ENCODE peak calls at places on chromosome 2, in nine cellular contexts. D is fibroblast of villous mesenchyme, H is hepatocyte, M is right lobe of liver, U is breast epithelium, G is brain microvascular endothelial cell, Y is type B pancreatic cell, N is A673, T is Peyer's patch. I is an unnamed sample.

GRCh38 chr2:179771791-179772190 is 89.6 kb downstream of the ZNF385B start:
- DNase-seq in D (no peak), H (no peak), M (no peak), U (no peak), G (no peak), Y (no peak), N (no peak), T (no peak), I (no peak)

GRCh38 chr2:114122861-114123391 is 233.0 kb downstream of the ACTR3 start:
- DNase-seq in D (no peak), H (no peak), M (no peak), U (no peak), G (no peak), Y (no peak), N (no peak), T (no peak), I (no peak)

GRCh38 chr2:29262681-29263260 is 147.6 kb downstream of the CLIP4 start:
- DNase-seq in D (no peak), H (no peak), M (no peak), U (no peak), G (no peak), Y (no peak), N (peak), T (no peak), I (peak)

GRCh38 chr2:100821913-100822260 is 1.9 kb downstream of the NPAS2 start:
- DNase-seq in D (no peak), H (no peak), M (no peak), U (no peak), G (no peak), Y (no peak), N (no peak), T (no peak), I (no peak)

GRCh38 chr2:54482725-54483124 is 26.6 kb downstream of the SPTBN1 start:
- DNase-seq in D (peak), H (no peak), M (no peak), U (no peak), G (peak), Y (no peak), N (peak), T (no peak), I (no peak)

GRCh38 chr2:121521359-121521758 is 9.3 kb upstream of the RNU4ATAC start:
- DNase-seq in D (peak), H (no peak), M (no peak), U (no peak), G (no peak), Y (no peak), N (no peak), T (no peak), I (no peak)

GRCh38 chr2:74498500-74499268 is 719 bp downstream of the LBX2 start:
- DNase-seq in D (peak), H (no peak), M (no peak), U (no peak), G (no peak), Y (no peak), N (no peak), T (peak), I (peak)

GRCh38 chr2:201674298-201674697 is 24.1 kb downstream of the MPP4 start:
- DNase-seq in D (no peak), H (no peak), M (no peak), U (no peak), G (no peak), Y (no peak), N (no peak), T (no peak), I (no peak)

GRCh38 chr2:18519991-18520604 is 40.4 kb downstream of the RDH14 start:
- DNase-seq in D (no peak), H (peak), M (no peak), U (no peak), G (no peak), Y (no peak), N (no peak), T (no peak), I (no peak)

GRCh38 chr2:23492337-23492675 is 107.3 kb downstream of the KLHL29 start:
- DNase-seq in D (no peak), H (no peak), M (peak), U (no peak), G (no peak), Y (no peak), N (no peak), T (no peak), I (no peak)

GRCh38 chr2:207073791-207074678 is 91.7 kb downstream of the KLF7 start:
- DNase-seq in D (peak), H (no peak), M (no peak), U (no peak), G (no peak), Y (no peak), N (peak), T (no peak), I (no peak)

GRCh38 chr2:79576431-79576830 is 63.6 kb downstream of the CTNNA2 start:
- DNase-seq in D (no peak), H (no peak), M (no peak), U (no peak), G (no peak), Y (no peak), N (no peak), T (no peak), I (no peak)

GRCh38 chr2:677056-677949 is at the start of gene TMEM18:
- DNase-seq in D (peak), H (peak), M (no peak), U (peak), G (peak), Y (no peak), N (peak), T (no peak), I (peak)

GRCh38 chr2:85445316-85446295 is 27.1 kb downstream of the SH2D6 start:
- DNase-seq in D (peak), H (peak), M (peak), U (no peak), G (no peak), Y (no peak), N (peak), T (no peak), I (no peak)

GRCh38 chr2:107648781-107649413 is 177.8 kb upstream of the RGPD4 start:
- DNase-seq in D (no peak), H (no peak), M (no peak), U (no peak), G (no peak), Y (no peak), N (no peak), T (no peak), I (no peak)

GRCh38 chr2:33433279-33434235 is 42.9 kb upstream of the RASGRP3 start:
- DNase-seq in D (peak), H (no peak), M (no peak), U (no peak), G (no peak), Y (no peak), N (no peak), T (no peak), I (no peak)

GRCh38 chr2:69298261-69298660 is 88.8 kb downstream of the GFPT1 start:
- DNase-seq in D (peak), H (no peak), M (no peak), U (peak), G (peak), Y (no peak), N (no peak), T (no peak), I (no peak)

GRCh38 chr2:7379799-7380198 is 462.6 kb downstream of the RNF144A start:
- DNase-seq in D (no peak), H (no peak), M (no peak), U (no peak), G (no peak), Y (no peak), N (peak), T (no peak), I (no peak)

GRCh38 chr2:35787302-35788031 is 568.1 kb upstream of the CRIM1 start:
- DNase-seq in D (no peak), H (no peak), M (no peak), U (no peak), G (no peak), Y (no peak), N (no peak), T (no peak), I (no peak)

GRCh38 chr2:218513676-218514075 is 54.5 kb downstream of the USP37 start:
- DNase-seq in D (no peak), H (no peak), M (no peak), U (no peak), G (no peak), Y (no peak), N (no peak), T (no peak), I (no peak)

GRCh38 chr2:200377774-200378336 is 71.4 kb downstream of the SPATS2L start:
- DNase-seq in D (no peak), H (peak), M (no peak), U (no peak), G (no peak), Y (no peak), N (no peak), T (peak), I (no peak)

GRCh38 chr2:113298176-113298575 is 19.5 kb upstream of the PAX8 start:
- DNase-seq in D (no peak), H (no peak), M (no peak), U (no peak), G (no peak), Y (no peak), N (no peak), T (no peak), I (no peak)

GRCh38 chr2:39913648-39914456 is 134.8 kb upstream of the THUMPD2 start:
- DNase-seq in D (peak), H (peak), M (no peak), U (no peak), G (peak), Y (no peak), N (peak), T (no peak), I (no peak)

GRCh38 chr2:138309760-138310159 is 191.8 kb upstream of the SPOPL start:
- DNase-seq in D (no peak), H (no peak), M (no peak), U (no peak), G (no peak), Y (no peak), N (no peak), T (no peak), I (no peak)

GRCh38 chr2:3277748-3278520 is 99.7 kb downstream of the EIPR1 start:
- DNase-seq in D (no peak), H (no peak), M (peak), U (no peak), G (no peak), Y (no peak), N (no peak), T (peak), I (no peak)

GRCh38 chr2:73063909-73064875 is 7.3 kb downstream of the SFXN5 start:
- DNase-seq in D (peak), H (peak), M (no peak), U (no peak), G (peak), Y (no peak), N (peak), T (no peak), I (no peak)

GRCh38 chr2:62297642-62298010 is 101.7 kb downstream of the B3GNT2 start:
- DNase-seq in D (peak), H (no peak), M (no peak), U (no peak), G (no peak), Y (no peak), N (no peak), T (no peak), I (no peak)
- TF ChIP-seq CTCF in D (peak), H (peak), M (peak), U (no peak), G (peak), Y (no peak), N (peak), T (no peak), I (no peak)

GRCh38 chr2:148645135-148645924 is 779 bp downstream of the EPC2 start:
- DNase-seq in D (peak), H (peak), M (peak), U (peak), G (peak), Y (peak), N (peak), T (peak), I (peak)
- TF ChIP-seq CTCF in D (peak), H (peak), M (peak), U (peak), G (peak), Y (no peak), N (peak), T (no peak), I (peak)

GRCh38 chr2:147040585-147041494 is 804.0 kb upstream of the ACVR2A start:
- DNase-seq in D (no peak), H (no peak), M (no peak), U (no peak), G (no peak), Y (no peak), N (no peak), T (no peak), I (no peak)
- TF ChIP-seq CTCF in D (no peak), H (no peak), M (no peak), U (no peak), G (no peak), Y (no peak), N (no peak), T (no peak), I (no peak)

GRCh38 chr2:151159109-151159690 is 102.5 kb downstream of the RBM43 start:
- DNase-seq in D (no peak), H (no peak), M (no peak), U (no peak), G (no peak), Y (no peak), N (no peak), T (no peak), I (no peak)

GRCh38 chr2:151166410-151166809 is 95.3 kb downstream of the RBM43 start:
- DNase-seq in D (no peak), H (no peak), M (no peak), U (no peak), G (no peak), Y (no peak), N (no peak), T (no peak), I (no peak)

GRCh38 chr2:151156431-151156830 is 105.2 kb downstream of the RBM43 start:
- DNase-seq in D (no peak), H (no peak), M (no peak), U (no peak), G (peak), Y (no peak), N (no peak), T (no peak), I (no peak)

GRCh38 chr2:151156943-151157705 is 104.5 kb downstream of the RBM43 start:
- DNase-seq in D (peak), H (no peak), M (no peak), U (no peak), G (peak), Y (no peak), N (no peak), T (no peak), I (no peak)

GRCh38 chr2:151162185-151162584 is 99.5 kb downstream of the RBM43 start:
- DNase-seq in D (peak), H (peak), M (no peak), U (no peak), G (peak), Y (no peak), N (peak), T (no peak), I (no peak)
- TF ChIP-seq CTCF in D (peak), H (peak), M (peak), U (no peak), G (peak), Y (peak), N (peak), T (no peak), I (no peak)

DNA sequence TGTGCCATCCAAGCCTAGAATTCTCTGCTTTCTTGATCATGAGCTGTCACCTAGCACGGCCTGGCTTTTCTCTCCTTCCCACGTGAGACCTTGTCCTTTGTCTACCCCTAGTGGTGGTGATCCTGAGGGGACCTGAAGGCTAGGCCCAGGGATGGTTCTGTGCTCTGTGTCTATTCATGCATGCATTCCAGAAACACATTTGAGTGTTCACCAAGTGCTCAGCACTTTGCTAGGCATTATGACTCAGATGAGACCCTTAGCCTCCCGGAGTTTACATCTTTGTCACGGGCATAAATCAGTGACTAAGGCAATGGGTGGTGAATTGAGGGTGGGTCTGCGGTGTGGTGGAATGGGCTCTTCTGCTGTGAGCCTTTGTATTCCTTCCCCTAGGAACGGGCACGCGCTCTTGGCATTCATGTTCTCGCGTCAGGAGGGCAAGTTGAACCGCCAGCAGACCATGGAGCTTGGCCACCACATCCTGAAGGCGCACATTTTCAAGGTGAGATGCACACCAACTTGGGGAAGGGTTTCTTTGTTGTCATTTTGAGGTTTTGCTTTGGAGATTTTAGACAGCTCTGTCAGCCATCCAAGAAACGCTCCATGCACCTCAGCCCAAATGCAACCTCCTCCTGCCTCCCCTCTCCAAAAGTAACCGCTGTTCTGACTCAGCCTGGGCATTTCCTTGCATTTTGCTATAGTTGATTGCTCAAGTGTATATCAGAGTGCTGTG is 100.9 kb downstream of the WDSUB1 start:
- DNase-seq in D (peak), H (peak), M (no peak), U (no peak), G (peak), Y (no peak), N (peak), T (no peak), I (no peak)
- TF ChIP-seq CTCF in D (peak), H (peak), M (peak), U (no peak), G (peak), Y (peak), N (peak), T (no peak), I (no peak)

GRCh38 chr2:95022309-95023221 is 2.9 kb upstream of the MAL start:
- DNase-seq in D (peak), H (peak), M (peak), U (peak), G (peak), Y (no peak), N (peak), T (peak), I (peak)

GRCh38 chr2:95021847-95022246 is 3.7 kb upstream of the MAL start:
- DNase-seq in D (no peak), H (no peak), M (no peak), U (no peak), G (no peak), Y (no peak), N (no peak), T (no peak), I (no peak)

GRCh38 chr2:95024960-95025405 is 525 bp upstream of the MAL start:
- DNase-seq in D (no peak), H (no peak), M (no peak), U (no peak), G (no peak), Y (no peak), N (no peak), T (no peak), I (peak)

GRCh38 chr2:95024306-95024880 is 1.1 kb upstream of the MAL start:
- DNase-seq in D (no peak), H (no peak), M (no peak), U (no peak), G (no peak), Y (no peak), N (peak), T (no peak), I (no peak)

DNA sequence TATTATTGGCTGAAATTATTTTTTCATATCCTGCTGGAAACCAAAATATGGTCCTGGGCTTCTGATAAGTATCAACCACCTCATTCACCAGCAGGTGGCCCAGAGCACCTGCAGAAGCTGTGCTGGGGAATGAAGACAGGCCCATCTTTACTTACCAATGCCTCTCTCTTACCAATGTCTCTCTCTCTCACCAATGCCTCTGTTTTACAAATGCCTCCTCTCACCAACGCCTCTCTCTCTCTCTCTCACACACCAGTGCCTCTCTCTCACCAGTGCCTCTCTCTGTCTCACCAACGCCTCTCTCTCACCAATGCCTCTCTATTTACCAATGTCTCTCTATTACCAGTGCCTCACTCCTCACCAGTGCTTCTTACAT is 2.3 kb upstream of the MAL start:
- DNase-seq in D (no peak), H (no peak), M (no peak), U (no peak), G (no peak), Y (no peak), N (no peak), T (no peak), I (no peak)
- TF ChIP-seq CTCF in D (no peak), H (no peak), M (no peak), U (no peak), G (no peak), Y (no peak), N (no peak), T (no peak), I (no peak)

GRCh38 chr2:44715671-44716077 is 225.8 kb upstream of the SIX3 start:
- DNase-seq in D (peak), H (peak), M (no peak), U (no peak), G (peak), Y (no peak), N (peak), T (no peak), I (peak)
- TF ChIP-seq CTCF in D (peak), H (peak), M (peak), U (no peak), G (peak), Y (peak), N (peak), T (no peak), I (no peak)

GRCh38 chr2:227125506-227125905 is 38.5 kb downstream of the COL4A4 start:
- DNase-seq in D (no peak), H (no peak), M (no peak), U (no peak), G (no peak), Y (no peak), N (no peak), T (no peak), I (peak)
- TF ChIP-seq CTCF in D (peak), H (no peak), M (no peak), U (no peak), G (peak), Y (no peak), N (peak), T (no peak), I (no peak)

GRCh38 chr2:174634130-174635014 is 36.8 kb upstream of the WIPF1 start:
- DNase-seq in D (peak), H (no peak), M (no peak), U (no peak), G (no peak), Y (no peak), N (no peak), T (no peak), I (no peak)
- TF ChIP-seq CTCF in D (no peak), H (no peak), M (no peak), U (no peak), G (no peak), Y (no peak), N (no peak), T (no peak), I (no peak)

GRCh38 chr2:147165682-147166081 is 679.1 kb upstream of the ACVR2A start:
- DNase-seq in D (peak), H (no peak), M (no peak), U (no peak), G (no peak), Y (no peak), N (no peak), T (no peak), I (no peak)

GRCh38 chr2:147156970-147157369 is 687.9 kb upstream of the ACVR2A start:
- DNase-seq in D (no peak), H (no peak), M (no peak), U (no peak), G (no peak), Y (no peak), N (no peak), T (no peak), I (no peak)

GRCh38 chr2:147164563-147164962 is 680.3 kb upstream of the ACVR2A start:
- DNase-seq in D (no peak), H (no peak), M (no peak), U (no peak), G (no peak), Y (no peak), N (no peak), T (no peak), I (no peak)

GRCh38 chr2:147161746-147162145 is 683.1 kb upstream of the ACVR2A start:
- DNase-seq in D (peak), H (no peak), M (no peak), U (no peak), G (no peak), Y (no peak), N (no peak), T (no peak), I (no peak)
- TF ChIP-seq CTCF in D (no peak), H (no peak), M (no peak), U (no peak), G (no peak), Y (no peak), N (no peak), T (no peak), I (no peak)

I was measured in glutamatergic neuron.